ENCODE peak calls at places on chromosomes 4 and X, in nine cellular contexts. G is cardiac muscle cell; O is left lung; R is pancreas; L is Peyer's patch; N is CD8-positive, alpha-beta T cell; P is tibial artery; F is GM23338; W is uterus. Y is an unnamed sample. For H3K4me1, the result is how much of the 10 kb centered on the place peaks cover.

GRCh38 chrX:143768976-143769375 is 48.4 kb upstream of the SPANXN2 start:
- DNase-seq in R (no peak), F (no peak), G (no peak), O (no peak), N (no peak), W (no peak), L (no peak), P (no peak), Y (no peak)

GRCh38 chrX:110131031-110131430 is 128.1 kb downstream of the TMEM164 start:
- DNase-seq in P (no peak), F (no peak), R (no peak), O (no peak), N (no peak), L (no peak), G (no peak), W (no peak), Y (no peak)

GRCh38 chr4:177287298-177287697 is 22.4 kb upstream of the NEIL3 start:
- DNase-seq in L (no peak), W (no peak), R (no peak), P (no peak), O (no peak), G (no peak), F (no peak), N (no peak), Y (no peak)

GRCh38 chr4:187586892-187587291 is 408.7 kb upstream of the ZFP42 start:
- DNase-seq in O (no peak), N (no peak), R (no peak), P (no peak), L (no peak), F (no peak), G (no peak), W (no peak), Y (no peak)

GRCh38 chrX:72620550-72621145 is 48.0 kb upstream of the HDAC8 start:
- DNase-seq in L (peak), R (peak), G (peak), F (peak), W (peak), N (no peak), P (peak), O (peak), Y (no peak)

GRCh38 chrX:1486749-1487361 is 34.1 kb upstream of the ASMTL start:
- DNase-seq in O (peak), G (no peak), N (no peak), L (peak), W (peak), R (no peak), F (no peak), P (no peak), Y (no peak)

GRCh38 chr4:185134176-185134869 is 8.7 kb upstream of the SLC25A4 start:
- DNase-seq in W (no peak), R (no peak), O (no peak), G (peak), F (peak), N (no peak), P (no peak), L (no peak), Y (no peak)

GRCh38 chrX:3346436-3347329 is at the start of gene MXRA5:
- DNase-seq in P (no peak), L (no peak), R (peak), O (no peak), F (peak), W (no peak), N (no peak), G (peak), Y (no peak)

GRCh38 chr4:74543247-74543670 is 98.3 kb downstream of the AREG start:
- DNase-seq in P (no peak), F (no peak), R (no peak), N (no peak), G (no peak), W (no peak), O (no peak), L (peak), Y (no peak)

GRCh38 chrX:56764153-56764974 is 35.3 kb downstream of the NBDY start:
- DNase-seq in L (peak), P (no peak), N (peak), R (peak), G (peak), F (peak), O (no peak), W (peak), Y (no peak)
- H3K4me1 ChIP-seq in L (under half), P (under half), N (under half), R (under half), G (under half), F (under half), O (under half), W (under half), Y (under half)

DNA sequence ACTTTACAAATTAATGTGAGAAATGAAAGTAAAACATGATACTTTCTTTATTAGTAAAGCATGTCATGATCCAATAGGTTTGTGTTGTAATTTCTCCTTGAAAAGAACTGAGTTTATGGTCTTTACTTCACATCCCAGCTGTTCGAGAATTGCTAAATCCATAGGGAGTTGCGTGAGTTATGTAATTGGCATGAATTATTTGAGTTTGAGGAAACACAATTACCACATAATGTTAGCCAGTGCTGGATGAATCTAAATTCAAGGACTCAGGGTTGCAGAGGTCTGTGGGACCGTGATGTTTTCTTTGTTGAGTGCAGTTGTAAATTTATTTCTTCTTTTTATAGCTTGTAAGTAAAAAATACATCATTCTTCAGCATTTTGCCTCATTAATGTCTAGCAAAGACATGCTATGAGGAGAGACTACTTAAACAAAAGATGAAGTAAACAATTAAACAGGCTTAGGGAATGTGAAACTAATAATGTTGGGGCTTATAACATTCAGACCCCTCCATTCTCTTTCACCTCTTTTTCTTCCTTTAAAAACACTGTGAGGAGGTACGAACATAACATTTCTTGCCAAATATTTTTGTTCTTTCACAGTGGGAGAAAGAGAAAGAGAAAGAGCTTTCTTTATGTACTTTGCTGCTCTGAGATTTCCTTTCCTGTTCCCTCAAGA is 159.7 kb upstream of the ANK2 start:
- DNase-seq in R (no peak), F (no peak), L (no peak), G (peak), P (no peak), N (no peak), O (no peak), W (peak), Y (no peak)
- H3K27ac ChIP-seq in R (no peak), F (peak), L (no peak), G (no peak), P (peak), N (no peak), O (no peak), W (peak), Y (peak)

GRCh38 chr4:96593422-96593821 is 753.5 kb downstream of the PDHA2 start:
- DNase-seq in O (no peak), P (no peak), G (peak), W (no peak), L (no peak), F (no peak), R (peak), N (no peak), Y (no peak)
- H3K4me3 ChIP-seq in O (no peak), P (no peak), G (no peak), W (no peak), L (no peak), F (no peak), R (no peak), N (no peak), Y (no peak)

GRCh38 chrX:86504297-86504696 is 356.0 kb downstream of the DACH2 start:
- DNase-seq in G (no peak), F (no peak), P (no peak), W (no peak), L (no peak), R (no peak), O (no peak), N (no peak), Y (no peak)

DNA sequence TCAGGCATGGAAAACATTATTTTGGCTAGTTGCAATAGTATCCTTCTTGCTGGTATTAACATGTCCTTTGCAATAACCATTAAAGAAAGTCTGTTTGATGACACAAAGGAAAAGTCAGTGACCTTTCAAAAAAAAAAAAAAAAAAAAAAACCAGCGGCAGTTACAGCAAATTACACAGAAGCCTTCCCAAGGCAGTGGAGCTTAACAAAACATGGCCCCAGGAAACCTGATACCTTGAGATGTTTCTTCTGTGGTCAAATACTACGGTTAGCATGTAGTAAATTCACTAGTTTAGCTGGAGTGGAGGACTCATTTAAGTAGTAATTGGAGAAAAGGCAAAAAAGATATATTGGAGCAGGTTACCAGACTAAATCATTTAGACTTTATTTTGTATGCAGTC is 359.1 kb downstream of the DACH2 start:
- DNase-seq in N (no peak), L (no peak), O (no peak), W (no peak), R (no peak), G (no peak), F (peak), P (no peak), Y (no peak)
- H3K4me1 ChIP-seq in N (under half), L (under half), O (under half), W (under half), R (under half), G (under half), F (under half), P (under half), Y (under half)

GRCh38 chrX:38868941-38869378 is 67.7 kb downstream of the MID1IP1 start:
- DNase-seq in W (no peak), R (no peak), O (no peak), P (no peak), L (no peak), N (no peak), G (peak), F (no peak), Y (no peak)

GRCh38 chrX:38871129-38872029 is 70.1 kb downstream of the MID1IP1 start:
- DNase-seq in G (peak), P (no peak), N (no peak), L (no peak), O (no peak), R (no peak), F (peak), W (no peak), Y (no peak)

GRCh38 chrX:38870386-38870895 is 69.2 kb downstream of the MID1IP1 start:
- DNase-seq in R (no peak), L (no peak), P (no peak), W (no peak), G (no peak), N (no peak), F (peak), O (peak), Y (no peak)
- H3K27ac ChIP-seq in R (no peak), L (no peak), P (no peak), W (no peak), G (no peak), N (no peak), F (peak), O (peak), Y (no peak)